ENCODE peak calls at places on chromosomes 13 and 19, in four cellular contexts. Y is K562, I is H1, Q is GM12878. D is an unnamed sample.
A peak's percentile ranks its signal among the peaks of the same experiment; 100 is the strongest.

GRCh38 chr19:30682576-30683536 is 310.7 kb downstream of the ZNF536 start:
- DNase-seq in I (peak; percentile 82), Q (no peak), Y (peak; percentile 80), D (peak; percentile 35)

GRCh38 chr19:34337747-34338146 is 27.2 kb upstream of the GPI start:
- DNase-seq in Y (no peak), Q (no peak), I (no peak), D (no peak)

GRCh38 chr19:18202759-18203407 is 959 bp downstream of the RAB3A start:
- DNase-seq in Y (peak; percentile 46), I (peak; percentile 80), Q (no peak), D (no peak)

GRCh38 chr19:17104679-17105078 is 29.1 kb downstream of the MYO9B start:
- DNase-seq in Y (no peak), I (no peak), Q (no peak), D (no peak)

GRCh38 chr13:99028890-99029289 is 51.0 kb upstream of the DOCK9 start:
- DNase-seq in Q (no peak), I (peak; percentile 61), Y (peak; percentile 35), D (no peak)

GRCh38 chr19:55175117-55175867 is 4.8 kb downstream of the SYT5 start:
- DNase-seq in Q (no peak), Y (peak; percentile 96), I (peak; percentile 60), D (no peak)

GRCh38 chr13:71672527-71672926 is 194.5 kb downstream of the DACH1 start:
- DNase-seq in Y (no peak), I (no peak), Q (no peak), D (no peak)

GRCh38 chr19:37361994-37362393 is 8.9 kb upstream of the ZNF527 start:
- DNase-seq in Q (no peak), Y (no peak), I (no peak), D (no peak)

GRCh38 chr13:31914843-31915242 is 116.7 kb upstream of the FRY start:
- DNase-seq in I (no peak), Y (no peak), Q (no peak), D (no peak)

GRCh38 chr13:45623516-45624090 is 8.1 kb upstream of the ERICH6B start:
- DNase-seq in I (no peak), Y (peak; percentile 20), Q (peak; percentile 21), D (peak; percentile 19)

GRCh38 chr13:98672947-98673545 is 79.4 kb downstream of the SLC15A1 start:
- DNase-seq in Q (peak; percentile 13), I (peak; percentile 76), Y (peak; percentile 54), D (peak; percentile 81)

GRCh38 chr13:59301166-59301551 is 862.6 kb downstream of the DIAPH3 start:
- DNase-seq in Y (no peak), Q (no peak), I (no peak), D (no peak)

DNA sequence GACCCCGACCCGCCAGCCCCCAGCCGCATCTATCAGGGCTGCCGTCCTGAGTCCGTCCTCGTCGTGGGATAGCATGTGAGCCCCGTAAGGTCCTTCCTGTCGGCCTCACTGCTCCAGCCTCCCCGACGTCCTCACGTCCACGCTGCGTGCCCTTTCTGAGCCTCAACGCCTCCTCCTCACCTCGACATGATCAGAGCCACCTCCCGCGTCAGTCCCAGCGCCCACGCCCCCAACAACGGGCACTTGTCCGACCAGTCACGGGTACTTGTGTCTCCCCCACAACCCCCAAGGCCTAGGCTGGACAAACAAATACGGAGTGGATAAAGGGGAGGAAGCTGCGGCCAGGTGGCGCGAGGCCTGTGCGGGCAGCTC is 665 bp downstream of the ZNF497 start:
- DNase-seq in Y (peak; percentile 64), I (no peak), Q (no peak), D (peak; percentile 49)
- TF ChIP-seq GABPA in Y (no peak), I (no peak), Q (no peak), D (no peak)

GRCh38 chr13:41678320-41678719 is 221.0 kb downstream of the RGCC start:
- DNase-seq in Q (no peak), I (no peak), Y (no peak), D (no peak)
- TF ChIP-seq MAX in Q (no peak), I (no peak), Y (no peak), D (no peak)

DNA sequence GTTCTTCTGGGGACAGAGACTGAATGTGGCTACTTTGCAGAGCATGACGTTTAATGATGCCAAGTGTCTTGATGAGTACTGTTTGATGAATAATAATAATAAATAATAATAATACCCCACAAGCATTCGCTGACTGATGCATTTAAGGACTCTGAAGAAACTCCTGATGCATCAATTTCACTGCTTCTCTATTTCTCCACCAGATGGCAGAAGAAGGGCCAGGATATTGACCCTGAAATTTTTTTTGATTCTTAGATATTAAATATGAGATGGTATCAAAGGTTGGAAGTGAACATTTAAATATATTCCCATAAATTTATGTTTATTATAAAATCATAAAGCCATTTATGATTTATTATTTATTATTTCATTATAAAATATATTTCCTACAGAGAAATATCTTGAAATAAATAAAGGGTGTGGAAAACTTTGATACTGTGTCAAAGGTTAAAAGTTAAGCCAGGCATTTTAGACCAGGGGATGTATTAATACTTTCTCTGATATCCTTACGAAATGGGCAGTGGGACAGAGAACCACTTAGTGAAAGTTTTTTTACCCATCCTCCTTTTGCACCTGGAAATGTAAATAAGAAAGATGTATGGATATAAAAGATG is 170.9 kb downstream of the LACC1 start:
- DNase-seq in Q (no peak), Y (peak; percentile 4), I (no peak), D (peak; percentile 7)
- TF ChIP-seq GABPA in Q (no peak), Y (no peak), I (no peak), D (no peak)

DNA sequence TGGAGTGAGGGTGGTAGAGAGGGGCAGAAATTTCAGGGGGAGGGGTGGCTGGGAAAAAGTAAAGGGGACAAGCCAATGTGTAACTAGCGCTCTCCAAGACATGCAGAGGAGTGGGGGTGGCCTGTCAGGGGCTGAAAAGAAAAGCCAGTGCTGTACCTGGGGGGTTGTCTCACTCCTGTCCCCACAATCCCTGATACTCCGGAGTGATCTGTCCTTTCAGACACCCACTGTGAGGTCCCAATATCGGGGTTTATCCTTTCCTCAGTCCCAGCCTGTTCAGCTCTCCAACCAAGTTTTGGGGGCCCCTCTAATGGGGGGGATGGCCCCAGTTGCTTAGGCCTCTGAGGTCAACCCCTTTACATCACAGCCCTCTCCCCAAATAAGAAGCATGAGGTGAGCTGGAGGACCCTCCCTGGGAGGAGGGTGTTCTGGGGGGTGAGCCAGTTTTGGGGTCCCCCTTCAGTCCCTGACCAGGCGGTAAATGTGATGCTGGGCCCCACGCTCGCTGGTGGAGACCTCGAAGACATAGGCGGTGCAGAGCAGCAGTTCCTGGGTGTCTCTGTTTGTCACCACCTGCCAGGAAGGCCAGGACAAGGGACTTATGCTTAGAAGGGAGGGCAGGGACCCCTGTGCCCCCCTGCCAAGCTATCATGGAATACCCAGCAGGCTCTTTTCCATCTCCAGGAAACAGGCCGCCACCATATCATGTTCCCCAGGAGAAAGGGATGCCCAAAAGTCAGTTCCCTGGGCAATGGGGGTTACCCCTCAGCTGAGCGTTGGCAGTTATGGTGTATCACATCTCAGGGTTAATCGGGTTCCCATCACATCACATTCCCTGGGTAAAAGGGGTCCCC is 5.9 kb downstream of the CD37 start:
- DNase-seq in Q (no peak), Y (no peak), I (no peak), D (no peak)
- TF ChIP-seq MAX in Q (no peak), Y (no peak), I (no peak), D (no peak)

GRCh38 chr19:28394705-28395104 is 818.2 kb downstream of the UQCRFS1 start:
- DNase-seq in I (no peak), Y (no peak), Q (no peak), D (no peak)
- TF ChIP-seq GABPA in I (no peak), Y (no peak), Q (no peak), D (no peak)

GRCh38 chr19:57934820-57935665 is at the start of gene ZNF418:
- DNase-seq in Q (peak; percentile 55), Y (no peak), I (peak; percentile 72), D (no peak)
- TF ChIP-seq MAX in Q (peak; percentile 24), Y (no peak), I (peak; percentile 22), D (no peak)

DNA sequence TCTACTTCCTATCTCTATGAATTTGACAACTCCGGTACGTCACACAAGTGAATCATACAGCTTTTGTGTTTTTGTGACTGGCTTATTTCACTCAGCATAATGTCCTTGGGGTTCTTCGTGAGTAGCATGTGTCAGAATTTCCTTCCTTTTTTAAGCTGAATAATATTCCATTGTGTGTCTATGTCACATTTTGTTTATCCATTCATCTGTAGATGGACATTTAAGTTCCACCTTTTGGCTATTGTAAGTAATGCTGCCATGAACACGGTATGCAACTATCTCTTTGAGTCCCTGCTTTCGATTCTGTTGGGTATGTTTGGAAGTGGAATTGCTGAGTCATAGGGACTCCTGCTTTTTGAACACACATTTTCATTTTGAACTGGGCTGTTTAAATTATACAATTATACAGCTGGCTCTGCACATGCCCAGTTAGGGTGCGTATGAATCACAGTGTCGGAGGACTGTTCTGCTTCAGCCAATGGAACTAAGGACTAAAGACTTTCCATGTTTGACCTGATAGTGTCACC is 43.0 kb upstream of the C13orf42 start:
- DNase-seq in Y (peak; percentile 9), I (peak; percentile 31), Q (no peak), D (no peak)
- TF ChIP-seq GABPA in Y (no peak), I (no peak), Q (no peak), D (no peak)